ENCODE peak calls at places on chromosomes 13 and 19, in five cellular contexts. E, J, G, M and R are unnamed samples.

GRCh38 chr19:52237771-52238400 is 31.5 kb upstream of the ZNF766 start:
- DNase-seq in E (no peak), J (peak; percentile 78), G (peak; percentile 67), M (peak; percentile 66), R (peak; percentile 78)

GRCh38 chr13:53782400-53783030 is 753.9 kb downstream of the OLFM4 start:
- DNase-seq in E (peak; percentile 1), J (peak; percentile 84), G (peak; percentile 53), M (peak; percentile 50), R (peak; percentile 65)

GRCh38 chr13:53946500-53946899 is 917.9 kb downstream of the OLFM4 start:
- DNase-seq in E (no peak), J (no peak), G (peak; percentile 37), M (no peak), R (no peak)

GRCh38 chr13:81406639-81407292 is 1065.8 kb upstream of the SPRY2 start:
- DNase-seq in E (no peak), J (no peak), G (peak; percentile 10), M (no peak), R (no peak)

GRCh38 chr19:2121416-2122051 is 24.8 kb downstream of the IZUMO4 start:
- DNase-seq in E (no peak), J (no peak), G (no peak), M (no peak), R (no peak)

GRCh38 chr13:28747851-28748250 is 29.1 kb upstream of the SLC46A3 start:
- DNase-seq in E (no peak), J (no peak), G (no peak), M (no peak), R (no peak)

GRCh38 chr13:29556742-29557141 is 38.7 kb downstream of the SLC7A1 start:
- DNase-seq in E (no peak), J (no peak), G (no peak), M (no peak), R (no peak)

GRCh38 chr19:30083701-30084156 is 141.7 kb downstream of the URI1 start:
- DNase-seq in E (no peak), J (no peak), G (no peak), M (no peak), R (no peak)

GRCh38 chr13:83378901-83379300 is 503.4 kb downstream of the SLITRK1 start:
- DNase-seq in E (no peak), J (no peak), G (no peak), M (peak; percentile 0), R (peak; percentile 44)

GRCh38 chr13:76387561-76387960 is 498.6 kb downstream of the KCTD12 start:
- DNase-seq in E (no peak), J (no peak), G (no peak), M (no peak), R (no peak)

GRCh38 chr13:112868308-112868707 is 100.7 kb upstream of the MCF2L start:
- DNase-seq in E (no peak), J (no peak), G (no peak), M (no peak), R (no peak)

GRCh38 chr13:99220199-99220931 is 19.7 kb downstream of the UBAC2 start:
- DNase-seq in E (no peak), J (no peak), G (no peak), M (no peak), R (no peak)

GRCh38 chr13:99217461-99218101 is 16.9 kb downstream of the UBAC2 start:
- DNase-seq in E (no peak), J (no peak), G (peak; percentile 51), M (no peak), R (no peak)

GRCh38 chr13:99218126-99218525 is 17.5 kb downstream of the UBAC2 start:
- DNase-seq in E (no peak), J (no peak), G (no peak), M (no peak), R (no peak)

GRCh38 chr13:99218545-99218944 is 17.9 kb downstream of the UBAC2 start:
- DNase-seq in E (no peak), J (no peak), G (peak; percentile 88), M (no peak), R (no peak)

GRCh38 chr13:99218969-99219368 is 18.3 kb downstream of the UBAC2 start:
- DNase-seq in E (no peak), J (no peak), G (no peak), M (no peak), R (no peak)
- H3K4me3 ChIP-seq in E (no peak overlapping the region), J (no peak overlapping the region), G (no peak overlapping the region), M (no peak overlapping the region), R (no peak overlapping the region)

DNA sequence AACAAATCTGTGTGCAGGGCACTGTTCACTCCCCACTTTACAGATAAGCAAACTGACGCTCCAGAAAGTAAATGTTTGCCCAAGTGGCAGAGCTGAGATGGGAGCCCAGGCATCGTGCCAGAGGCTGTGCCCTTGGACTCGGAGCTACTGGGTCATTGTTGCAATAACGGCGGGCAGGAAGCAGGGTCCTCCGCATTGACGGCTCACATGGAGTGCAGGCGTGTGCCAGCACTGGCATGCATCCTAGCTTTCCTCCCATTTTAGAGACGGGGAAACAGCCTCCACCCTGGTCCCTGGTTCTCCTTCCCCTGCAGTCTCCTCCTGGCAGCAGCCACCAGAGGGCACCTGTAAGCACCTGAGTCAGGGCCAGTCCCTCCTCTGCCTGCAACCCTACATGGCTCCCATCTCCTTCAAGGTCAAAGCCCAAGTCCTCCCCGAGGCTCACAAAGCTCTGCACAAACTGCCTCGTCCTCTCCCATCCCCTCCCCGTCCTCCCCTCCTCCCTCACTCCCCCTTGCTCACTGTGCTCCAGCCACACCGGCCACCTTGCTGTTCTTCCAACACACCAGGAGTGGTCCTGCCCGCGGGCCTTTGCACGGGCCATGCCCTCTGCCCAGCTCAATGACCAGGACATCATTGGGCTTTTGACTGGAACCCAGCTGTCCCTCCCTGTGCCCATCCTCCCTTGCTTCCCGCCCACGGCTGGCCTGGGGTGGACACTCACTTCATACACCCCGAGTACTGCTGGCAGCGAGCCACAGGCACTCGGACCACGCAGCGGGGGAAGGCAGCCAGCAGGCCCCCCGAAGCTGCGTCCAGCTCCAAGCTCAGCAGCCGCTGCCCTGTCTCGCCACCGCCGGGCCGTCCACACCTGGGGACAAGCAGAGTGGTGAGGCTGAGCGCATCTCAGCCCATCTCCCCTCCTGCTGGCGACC is 7.7 kb upstream of the LRG1 start:
- DNase-seq in E (no peak), J (no peak), G (peak; percentile 71), M (no peak), R (peak; percentile 39)
- TF ChIP-seq CTCF in E (peak; percentile 36), J (peak; percentile 27), G (peak; percentile 34), M (peak; percentile 28), R (peak; percentile 47)

GRCh38 chr19:38250821-38251563 is 5.2 kb downstream of the PPP1R14A start:
- DNase-seq in E (no peak), J (peak; percentile 13), G (peak; percentile 83), M (no peak), R (peak; percentile 78)

GRCh38 chr19:38251564-38252051 is 4.6 kb downstream of the PPP1R14A start:
- DNase-seq in E (no peak), J (no peak), G (no peak), M (peak; percentile 31), R (peak; percentile 40)

GRCh38 chr19:38253788-38254187 is 2.4 kb downstream of the PPP1R14A start:
- DNase-seq in E (no peak), J (no peak), G (no peak), M (no peak), R (no peak)

GRCh38 chr19:38252935-38253691 is 3.1 kb downstream of the PPP1R14A start:
- DNase-seq in E (no peak), J (peak; percentile 10), G (no peak), M (no peak), R (no peak)

DNA sequence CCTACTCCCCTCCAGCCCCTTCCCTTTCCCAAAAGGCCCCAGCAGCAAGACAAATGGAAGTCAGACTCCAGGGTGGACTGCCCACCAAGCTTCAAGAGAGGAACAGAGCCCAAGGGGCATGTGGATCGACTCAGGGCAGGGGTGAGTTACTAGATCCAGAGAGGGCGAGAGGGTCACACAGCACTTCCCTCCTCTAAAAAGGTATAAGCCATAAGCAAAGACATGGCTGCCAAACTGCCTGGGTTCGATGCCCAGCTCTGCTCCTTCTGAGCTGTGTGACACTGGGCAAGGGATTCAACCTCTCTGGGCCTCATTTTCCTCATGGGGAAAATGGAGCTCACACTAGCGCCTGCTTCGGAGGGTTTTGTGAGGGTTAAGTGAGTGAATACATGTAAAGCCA is 3.8 kb downstream of the PPP1R14A start:
- DNase-seq in E (no peak), J (no peak), G (no peak), M (no peak), R (no peak)
- H3K4me3 ChIP-seq in E (no peak overlapping the region), J (no peak overlapping the region), G (no peak overlapping the region), M (no peak overlapping the region), R (no peak overlapping the region)

GRCh38 chr13:19967619-19968018 is 9.1 kb downstream of the ZMYM2 start:
- DNase-seq in E (no peak), J (no peak), G (no peak), M (no peak), R (no peak)
- TF ChIP-seq CTCF in E (no peak), J (no peak), G (no peak), M (no peak), R (no peak)

DNA sequence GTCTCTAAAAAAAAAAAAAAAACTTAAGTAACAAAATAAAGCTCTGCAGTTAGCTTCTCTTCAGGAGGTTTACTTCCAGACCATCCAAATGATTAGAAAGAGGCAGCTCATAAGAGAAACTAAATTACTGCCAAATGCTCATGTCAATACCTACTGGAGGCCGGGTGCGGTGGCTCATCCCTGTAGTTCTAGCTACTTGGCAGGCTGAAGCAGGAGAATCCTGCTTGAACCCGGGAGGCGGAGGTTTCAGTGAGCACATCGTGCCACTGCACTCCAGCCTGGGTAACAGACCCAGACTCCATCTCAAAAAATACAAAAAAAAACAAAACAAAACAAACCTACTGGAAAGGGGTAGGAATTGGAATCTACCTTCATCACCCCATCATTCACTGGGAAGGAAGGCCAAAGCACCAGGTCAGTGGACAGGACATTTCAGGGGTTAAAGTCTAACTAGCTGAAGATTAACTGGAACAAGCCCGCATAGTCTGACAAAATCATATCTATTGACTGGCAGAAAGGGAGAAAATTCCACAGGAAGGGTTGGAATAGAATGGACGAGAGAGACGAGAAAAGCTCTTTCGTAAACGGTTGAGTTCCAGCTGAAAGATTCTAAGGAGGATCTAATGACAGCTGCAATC is 1.3 kb downstream of the ZFP14 start:
- DNase-seq in E (no peak), J (no peak), G (no peak), M (no peak), R (no peak)
- H3K4me3 ChIP-seq in E (peak overlapping the region; percentile 61), J (peak overlapping the region; percentile 88), G (no peak overlapping the region), M (peak overlapping the region; percentile 86), R (peak overlapping the region; percentile 88)

GRCh38 chr19:8355631-8356402 is 8.1 kb upstream of the ANGPTL4 start:
- DNase-seq in E (no peak), J (no peak), G (peak; percentile 33), M (peak; percentile 96), R (peak; percentile 97)

GRCh38 chr19:8358948-8359347 is 5.0 kb upstream of the ANGPTL4 start:
- DNase-seq in E (no peak), J (no peak), G (no peak), M (no peak), R (no peak)

GRCh38 chr19:8360196-8360595 is 3.8 kb upstream of the ANGPTL4 start:
- DNase-seq in E (no peak), J (no peak), G (no peak), M (no peak), R (no peak)

GRCh38 chr19:8352134-8352827 is 9.2 kb upstream of the KANK3 start:
- DNase-seq in E (no peak), J (no peak), G (peak; percentile 38), M (no peak), R (peak; percentile 65)

GRCh38 chr19:8357007-8357521 is 6.9 kb upstream of the ANGPTL4 start:
- DNase-seq in E (no peak), J (no peak), G (no peak), M (no peak), R (peak; percentile 53)
- TF ChIP-seq CTCF in E (no peak), J (no peak), G (no peak), M (no peak), R (no peak)